ENCODE peak calls at places on chromosomes 1 and 21, in nine cellular contexts. M is Panc1, K is adrenal gland, A is hepatocyte, J is ascending aorta, U is transverse colon, R is left ventricle myocardium inferior, V is SK-N-SH, W is A549. H is an unnamed sample.

GRCh38 chr1:190067592-190067991 is 410.1 kb downstream of the BRINP3 start:
- DNase-seq in K (no peak), U (no peak), A (peak; percentile 63), R (no peak), V (no peak), J (no peak), M (no peak), W (peak; percentile 33), H (no peak)

GRCh38 chr1:184752656-184753055 is 2.0 kb downstream of the EDEM3 start:
- DNase-seq in V (no peak), W (no peak), U (no peak), J (no peak), K (no peak), R (no peak), M (no peak), A (no peak), H (no peak)

GRCh38 chr1:238589843-238590435 is 699.2 kb upstream of the ZP4 start:
- DNase-seq in K (no peak), A (no peak), J (no peak), U (no peak), W (no peak), R (no peak), M (no peak), V (no peak), H (no peak)

GRCh38 chr1:35507947-35508346 is 49.3 kb downstream of the KIAA0319L start:
- DNase-seq in J (no peak), V (no peak), U (no peak), K (no peak), R (no peak), W (no peak), M (no peak), A (no peak), H (no peak)

GRCh38 chr21:43211085-43212071 is 42.6 kb downstream of the CRYAA start:
- DNase-seq in U (peak; percentile 79), V (peak; percentile 67), M (no peak), R (peak; percentile 53), A (peak; percentile 71), W (no peak), J (peak; percentile 53), K (peak; percentile 81), H (peak; percentile 82)

GRCh38 chr1:941588-942383 is 17.3 kb downstream of the NOC2L start:
- DNase-seq in W (peak; percentile 90), U (peak; percentile 73), A (peak; percentile 92), K (peak; percentile 61), V (peak; percentile 90), J (peak; percentile 85), R (peak; percentile 73), M (no peak), H (peak; percentile 64)

GRCh38 chr1:165928075-165928731 is 100.8 kb downstream of the UCK2 start:
- DNase-seq in K (peak; percentile 26), J (peak; percentile 48), A (peak; percentile 57), R (no peak), U (peak; percentile 31), W (peak; percentile 60), V (peak; percentile 62), M (no peak), H (no peak)

GRCh38 chr1:193694741-193695140 is 508.3 kb upstream of the B3GALT2 start:
- DNase-seq in U (no peak), J (no peak), R (no peak), V (no peak), M (no peak), K (no peak), A (no peak), W (no peak), H (no peak)

GRCh38 chr1:96987186-96987703 is 265.7 kb downstream of the PTBP2 start:
- DNase-seq in U (no peak), K (no peak), A (no peak), V (no peak), W (no peak), M (no peak), J (no peak), R (no peak), H (no peak)

GRCh38 chr1:244778356-244778755 is 57.1 kb upstream of the COX20 start:
- DNase-seq in A (no peak), V (no peak), R (no peak), W (no peak), M (no peak), J (no peak), K (no peak), U (no peak), H (no peak)

GRCh38 chr1:21293537-21294265 is 3.4 kb upstream of the ECE1 start:
- DNase-seq in V (no peak), K (no peak), A (no peak), M (no peak), R (no peak), U (no peak), J (no peak), W (no peak), H (no peak)

GRCh38 chr1:234601217-234602017 is 8.6 kb downstream of the IRF2BP2 start:
- DNase-seq in V (peak; percentile 51), J (no peak), K (no peak), W (peak; percentile 69), R (no peak), M (no peak), U (peak; percentile 42), A (peak; percentile 54), H (no peak)

GRCh38 chr1:234604393-234604725 is 5.6 kb downstream of the IRF2BP2 start:
- DNase-seq in A (no peak), U (no peak), V (no peak), M (no peak), W (no peak), R (no peak), K (no peak), J (no peak), H (no peak)

GRCh38 chr1:234603221-234604204 is 6.5 kb downstream of the IRF2BP2 start:
- DNase-seq in M (no peak), J (no peak), K (no peak), A (peak; percentile 46), R (no peak), U (no peak), W (peak; percentile 37), V (no peak), H (no peak)

GRCh38 chr1:234600418-234601216 is 9.4 kb downstream of the IRF2BP2 start:
- DNase-seq in V (peak; percentile 52), R (peak; percentile 59), A (peak; percentile 80), J (no peak), U (peak; percentile 64), M (no peak), W (peak; percentile 46), K (peak; percentile 50), H (no peak)

GRCh38 chr1:234602334-234603220 is 7.4 kb downstream of the IRF2BP2 start:
- DNase-seq in R (no peak), U (peak; percentile 59), K (peak; percentile 69), V (no peak), M (no peak), W (peak; percentile 95), J (peak; percentile 79), A (peak; percentile 83), H (no peak)
- H3K4me1 ChIP-seq in R (peaks cover 90% of the 10 kb centered on the region), U (peaks cover 26% of the 10 kb centered on the region), K (peaks cover 70% of the 10 kb centered on the region), V (peaks cover 66% of the 10 kb centered on the region), M (peaks cover 47% of the 10 kb centered on the region), W (peaks cover 58% of the 10 kb centered on the region), J (peaks cover 40% of the 10 kb centered on the region), A (peaks cover 38% of the 10 kb centered on the region), H (peaks cover 73% of the 10 kb centered on the region)

GRCh38 chr1:57296726-57297252 is 127.1 kb downstream of the DAB1 start:
- DNase-seq in V (peak; percentile 4), K (no peak), J (no peak), A (no peak), U (no peak), R (no peak), M (no peak), W (no peak), H (no peak)

GRCh38 chr1:57295326-57295725 is 128.5 kb downstream of the DAB1 start:
- DNase-seq in U (no peak), M (no peak), J (no peak), K (no peak), V (no peak), A (no peak), W (no peak), R (no peak), H (no peak)

GRCh38 chr1:57293214-57293613 is 130.6 kb downstream of the DAB1 start:
- DNase-seq in V (no peak), J (no peak), K (no peak), R (no peak), U (no peak), M (no peak), A (no peak), W (no peak), H (no peak)
- H3K27ac ChIP-seq in V (no peak overlapping the region), J (no peak overlapping the region), K (no peak overlapping the region), R (no peak overlapping the region), U (no peak overlapping the region), M (no peak overlapping the region), A (no peak overlapping the region), W (no peak overlapping the region), H (no peak overlapping the region)

GRCh38 chr1:27545876-27546275 is 55.9 kb upstream of the WASF2 start:
- DNase-seq in K (peak; percentile 80), U (no peak), V (no peak), M (no peak), R (peak; percentile 13), W (no peak), J (no peak), A (no peak), H (no peak)

GRCh38 chr1:27549807-27550408 is 54.0 kb downstream of the AHDC1 start:
- DNase-seq in A (no peak), W (no peak), J (no peak), K (no peak), M (no peak), V (no peak), U (no peak), R (peak; percentile 14), H (no peak)

GRCh38 chr1:27548136-27548853 is 55.6 kb downstream of the AHDC1 start:
- DNase-seq in W (no peak), A (no peak), U (no peak), R (peak; percentile 23), J (no peak), M (no peak), K (peak; percentile 56), V (no peak), H (no peak)

GRCh38 chr1:27548858-27549719 is 54.9 kb downstream of the AHDC1 start:
- DNase-seq in K (no peak), V (no peak), J (no peak), A (no peak), R (peak; percentile 14), U (no peak), M (no peak), W (no peak), H (no peak)

GRCh38 chr1:27547220-27548116 is 56.5 kb downstream of the AHDC1 start:
- DNase-seq in R (peak; percentile 16), U (no peak), W (no peak), A (no peak), J (no peak), V (peak; percentile 56), M (no peak), K (no peak), H (no peak)
- TF ChIP-seq CTCF in R (no peak), U (no peak), W (no peak), A (no peak), J (no peak), V (peak; percentile 23), M (no peak), K (peak; percentile 12), H (no peak)

DNA sequence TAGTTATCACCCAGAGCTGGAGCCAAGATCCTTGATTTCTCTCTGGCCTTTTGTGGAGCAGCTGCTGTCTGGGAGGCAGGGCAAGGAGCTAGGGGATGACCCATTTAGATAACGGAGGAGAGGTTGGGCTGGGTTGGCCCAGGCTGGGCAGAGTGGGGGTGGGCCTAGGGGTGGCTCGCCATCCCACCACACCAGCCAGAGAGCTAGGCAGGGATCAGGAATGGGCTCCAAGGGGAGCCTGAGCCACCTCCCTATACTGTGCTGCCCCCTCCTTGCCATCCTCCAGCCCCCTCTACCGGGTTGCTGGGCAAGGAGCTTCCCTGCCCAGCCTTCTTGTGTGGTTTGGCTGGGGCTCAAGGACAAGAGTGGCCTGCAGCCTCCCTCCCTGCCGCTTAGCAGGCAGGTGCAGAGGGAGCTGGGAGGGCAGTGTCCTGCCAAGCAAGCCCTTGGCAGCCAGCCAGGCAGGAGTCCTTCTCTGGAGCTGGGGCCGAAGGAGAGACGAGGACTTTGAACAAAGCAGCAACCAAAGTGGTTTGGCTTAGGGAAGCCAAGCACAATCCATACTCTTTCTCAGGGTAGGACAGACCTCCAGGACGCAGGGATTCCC is 4.1 kb downstream of the NUAK2 start:
- DNase-seq in V (peak; percentile 67), R (peak; percentile 81), U (peak; percentile 93), W (peak; percentile 82), J (no peak), M (no peak), A (peak; percentile 87), K (peak; percentile 91), H (peak; percentile 94)
- H3K4me1 ChIP-seq in V (peaks cover 19% of the 10 kb centered on the region), R (peaks cover 87% of the 10 kb centered on the region), U (peaks cover 48% of the 10 kb centered on the region), W (peaks cover 63% of the 10 kb centered on the region), J (peaks cover 21% of the 10 kb centered on the region), M (peaks cover 63% of the 10 kb centered on the region), A (peaks cover 47% of the 10 kb centered on the region), K (peaks cover 49% of the 10 kb centered on the region), H (peaks cover 90% of the 10 kb centered on the region)

H was measured in lower lobe of right lung.